ENCODE peak calls at places on chromosomes 13 and 19, in nine cellular contexts. F is stomach, O is neuronal stem cell, L is HS-27A, S is head of caudate nucleus, B is heart right ventricle, H is fibroblast of lung, W is GDM1, T is neural crest cell. U is an unnamed sample.

GRCh38 chr13:61670384-61671161 is 254.9 kb upstream of the PCDH20 start:
- DNase-seq in F (no peak), O (no peak), L (no peak), S (no peak), B (no peak), H (no peak), W (no peak), T (no peak), U (no peak)

GRCh38 chr13:22110368-22110767 is 439.5 kb downstream of the FGF9 start:
- DNase-seq in F (no peak), O (no peak), L (no peak), S (no peak), B (no peak), H (no peak), W (no peak), T (no peak), U (no peak)

GRCh38 chr13:33111414-33112110 is 95.3 kb downstream of the KL start:
- DNase-seq in F (no peak), O (no peak), L (no peak), S (no peak), B (peak; percentile 37), H (peak; percentile 52), W (no peak), T (no peak), U (peak; percentile 82)

GRCh38 chr19:53431399-53432087 is at the start of gene ZNF761:
- DNase-seq in F (peak; percentile 99), O (peak; percentile 90), L (peak; percentile 67), S (peak; percentile 95), B (peak; percentile 92), H (peak; percentile 86), W (peak; percentile 88), T (peak; percentile 96), U (peak; percentile 91)

GRCh38 chr19:8158411-8159074 is 9.2 kb upstream of the FBN3 start:
- DNase-seq in F (peak; percentile 55), O (peak; percentile 69), L (no peak), S (peak; percentile 69), B (peak; percentile 72), H (peak; percentile 88), W (peak; percentile 66), T (peak; percentile 45), U (peak; percentile 87)

GRCh38 chr19:51002542-51003311 is 1.3 kb upstream of the KLK8 start:
- DNase-seq in F (no peak), O (peak; percentile 42), L (no peak), S (no peak), B (no peak), H (no peak), W (no peak), T (no peak), U (no peak)

GRCh38 chr13:78934336-78934735 is 275.4 kb upstream of the OBI1 start:
- DNase-seq in F (no peak), O (no peak), L (no peak), S (no peak), B (no peak), H (no peak), W (no peak), T (no peak), U (no peak)

GRCh38 chr13:49421391-49421790 is 22.5 kb downstream of the CAB39L start:
- DNase-seq in F (no peak), O (no peak), L (no peak), S (no peak), B (no peak), H (no peak), W (no peak), T (no peak), U (peak; percentile 81)

U was measured in HepG2.